ENCODE peak calls at places on chromosomes 3 and 15, in nine cellular contexts. One of them, this sample, is unnamed.

GRCh38 chr3:152060701-152061100 is 187.3 kb downstream of the SUCNR1 start:
- DNase-seq in mucosa of gallbladder: no peak
- DNase-seq in cardiac septum: no peak
- DNase-seq in B cell: no peak
- DNase-seq in KG1: no peak
- DNase-seq in OCI-LY7: no peak
- DNase-seq in WTC11: no peak
- DNase-seq in stimulated activated CD4-positive, alpha-beta T cell treated with anti-CD3 and anti-CD28 coated beads, TNF-alpha, amount 100 ng/mL, for 4 hours: no peak
- DNase-seq in caudate nucleus: no peak
- DNase-seq in this sample: no peak

GRCh38 chr3:64047214-64047613 is 23.9 kb upstream of the PSMD6 start:
- DNase-seq in mucosa of gallbladder: no peak
- DNase-seq in cardiac septum: no peak
- DNase-seq in B cell: no peak
- DNase-seq in KG1: no peak
- DNase-seq in OCI-LY7: no peak
- DNase-seq in WTC11: no peak
- DNase-seq in stimulated activated CD4-positive, alpha-beta T cell treated with anti-CD3 and anti-CD28 coated beads, TNF-alpha, amount 100 ng/mL, for 4 hours: no peak
- DNase-seq in caudate nucleus: no peak
- DNase-seq in this sample: no peak

GRCh38 chr3:159586587-159587202 is 401.9 kb upstream of the IL12A start:
- DNase-seq in mucosa of gallbladder: no peak
- DNase-seq in cardiac septum: no peak
- DNase-seq in B cell: no peak
- DNase-seq in KG1: no peak
- DNase-seq in OCI-LY7: no peak
- DNase-seq in WTC11: peak
- DNase-seq in stimulated activated CD4-positive, alpha-beta T cell treated with anti-CD3 and anti-CD28 coated beads, TNF-alpha, amount 100 ng/mL, for 4 hours: no peak
- DNase-seq in caudate nucleus: no peak
- DNase-seq in this sample: peak

GRCh38 chr3:129934234-129935123 is 40.0 kb upstream of the TRH start:
- DNase-seq in mucosa of gallbladder: peak
- DNase-seq in cardiac septum: no peak
- DNase-seq in B cell: no peak
- DNase-seq in KG1: peak
- DNase-seq in OCI-LY7: peak
- DNase-seq in WTC11: peak
- DNase-seq in stimulated activated CD4-positive, alpha-beta T cell treated with anti-CD3 and anti-CD28 coated beads, TNF-alpha, amount 100 ng/mL, for 4 hours: no peak
- DNase-seq in caudate nucleus: no peak
- DNase-seq in this sample: peak

GRCh38 chr3:190586631-190587000 is 72.7 kb downstream of the IL1RAP start:
- DNase-seq in mucosa of gallbladder: no peak
- DNase-seq in cardiac septum: no peak
- DNase-seq in B cell: peak
- DNase-seq in KG1: no peak
- DNase-seq in OCI-LY7: no peak
- DNase-seq in WTC11: no peak
- DNase-seq in stimulated activated CD4-positive, alpha-beta T cell treated with anti-CD3 and anti-CD28 coated beads, TNF-alpha, amount 100 ng/mL, for 4 hours: no peak
- DNase-seq in caudate nucleus: peak
- DNase-seq in this sample: peak

GRCh38 chr3:56222866-56223265 is 245.4 kb downstream of the ERC2 start:
- DNase-seq in mucosa of gallbladder: no peak
- DNase-seq in cardiac septum: no peak
- DNase-seq in B cell: no peak
- DNase-seq in KG1: no peak
- DNase-seq in OCI-LY7: no peak
- DNase-seq in WTC11: no peak
- DNase-seq in stimulated activated CD4-positive, alpha-beta T cell treated with anti-CD3 and anti-CD28 coated beads, TNF-alpha, amount 100 ng/mL, for 4 hours: no peak
- DNase-seq in caudate nucleus: peak
- DNase-seq in this sample: no peak

GRCh38 chr3:53718462-53718861 is 127.8 kb downstream of the CHDH start:
- DNase-seq in mucosa of gallbladder: no peak
- DNase-seq in cardiac septum: no peak
- DNase-seq in B cell: no peak
- DNase-seq in KG1: no peak
- DNase-seq in OCI-LY7: no peak
- DNase-seq in WTC11: no peak
- DNase-seq in stimulated activated CD4-positive, alpha-beta T cell treated with anti-CD3 and anti-CD28 coated beads, TNF-alpha, amount 100 ng/mL, for 4 hours: no peak
- DNase-seq in caudate nucleus: no peak
- DNase-seq in this sample: no peak

GRCh38 chr3:108430540-108430939 is 79.9 kb downstream of the MYH15 start:
- DNase-seq in mucosa of gallbladder: no peak
- DNase-seq in cardiac septum: no peak
- DNase-seq in B cell: no peak
- DNase-seq in KG1: no peak
- DNase-seq in OCI-LY7: no peak
- DNase-seq in WTC11: no peak
- DNase-seq in stimulated activated CD4-positive, alpha-beta T cell treated with anti-CD3 and anti-CD28 coated beads, TNF-alpha, amount 100 ng/mL, for 4 hours: no peak
- DNase-seq in caudate nucleus: no peak
- DNase-seq in this sample: no peak

GRCh38 chr3:66376568-66376967 is 124.3 kb downstream of the LRIG1 start:
- DNase-seq in mucosa of gallbladder: peak
- DNase-seq in cardiac septum: no peak
- DNase-seq in B cell: no peak
- DNase-seq in KG1: no peak
- DNase-seq in OCI-LY7: no peak
- DNase-seq in WTC11: no peak
- DNase-seq in stimulated activated CD4-positive, alpha-beta T cell treated with anti-CD3 and anti-CD28 coated beads, TNF-alpha, amount 100 ng/mL, for 4 hours: no peak
- DNase-seq in caudate nucleus: no peak
- DNase-seq in this sample: peak

GRCh38 chr15:42045211-42045615 is 24.4 kb upstream of the PLA2G4E start:
- DNase-seq in mucosa of gallbladder: no peak
- DNase-seq in cardiac septum: peak
- DNase-seq in B cell: no peak
- DNase-seq in KG1: no peak
- DNase-seq in OCI-LY7: no peak
- DNase-seq in WTC11: no peak
- DNase-seq in stimulated activated CD4-positive, alpha-beta T cell treated with anti-CD3 and anti-CD28 coated beads, TNF-alpha, amount 100 ng/mL, for 4 hours: no peak
- DNase-seq in caudate nucleus: no peak
- DNase-seq in this sample: no peak

GRCh38 chr15:64138542-64138941 is 13.0 kb upstream of the SNX22 start:
- DNase-seq in mucosa of gallbladder: no peak
- DNase-seq in cardiac septum: no peak
- DNase-seq in B cell: no peak
- DNase-seq in KG1: no peak
- DNase-seq in OCI-LY7: no peak
- DNase-seq in WTC11: no peak
- DNase-seq in stimulated activated CD4-positive, alpha-beta T cell treated with anti-CD3 and anti-CD28 coated beads, TNF-alpha, amount 100 ng/mL, for 4 hours: no peak
- DNase-seq in caudate nucleus: no peak
- DNase-seq in this sample: no peak

GRCh38 chr15:40160021-40160420 is 848 bp upstream of the BUB1B start:
- DNase-seq in mucosa of gallbladder: no peak
- DNase-seq in cardiac septum: no peak
- DNase-seq in B cell: no peak
- DNase-seq in KG1: no peak
- DNase-seq in OCI-LY7: no peak
- DNase-seq in WTC11: no peak
- DNase-seq in stimulated activated CD4-positive, alpha-beta T cell treated with anti-CD3 and anti-CD28 coated beads, TNF-alpha, amount 100 ng/mL, for 4 hours: no peak
- DNase-seq in caudate nucleus: no peak
- DNase-seq in this sample: no peak

GRCh38 chr15:63473007-63473748 is 31.2 kb upstream of the USP3 start:
- DNase-seq in mucosa of gallbladder: no peak
- DNase-seq in cardiac septum: peak
- DNase-seq in B cell: no peak
- DNase-seq in KG1: no peak
- DNase-seq in OCI-LY7: no peak
- DNase-seq in WTC11: no peak
- DNase-seq in stimulated activated CD4-positive, alpha-beta T cell treated with anti-CD3 and anti-CD28 coated beads, TNF-alpha, amount 100 ng/mL, for 4 hours: no peak
- DNase-seq in caudate nucleus: no peak
- DNase-seq in this sample: no peak

GRCh38 chr3:146065573-146066006 is 95.4 kb downstream of the PLOD2 start:
- DNase-seq in mucosa of gallbladder: peak
- DNase-seq in cardiac septum: no peak
- DNase-seq in B cell: no peak
- DNase-seq in KG1: peak
- DNase-seq in OCI-LY7: peak
- DNase-seq in WTC11: no peak
- DNase-seq in stimulated activated CD4-positive, alpha-beta T cell treated with anti-CD3 and anti-CD28 coated beads, TNF-alpha, amount 100 ng/mL, for 4 hours: no peak
- DNase-seq in caudate nucleus: no peak
- DNase-seq in this sample: peak

GRCh38 chr3:156307704-156308103 is 187.3 kb downstream of the KCNAB1 start:
- DNase-seq in mucosa of gallbladder: peak
- DNase-seq in cardiac septum: no peak
- DNase-seq in B cell: no peak
- DNase-seq in KG1: no peak
- DNase-seq in OCI-LY7: no peak
- DNase-seq in WTC11: no peak
- DNase-seq in stimulated activated CD4-positive, alpha-beta T cell treated with anti-CD3 and anti-CD28 coated beads, TNF-alpha, amount 100 ng/mL, for 4 hours: no peak
- DNase-seq in caudate nucleus: no peak
- DNase-seq in this sample: peak

GRCh38 chr15:42932833-42933515 is 12.4 kb upstream of the TTBK2 start:
- DNase-seq in mucosa of gallbladder: no peak
- DNase-seq in cardiac septum: no peak
- DNase-seq in B cell: no peak
- DNase-seq in KG1: no peak
- DNase-seq in OCI-LY7: no peak
- DNase-seq in WTC11: no peak
- DNase-seq in stimulated activated CD4-positive, alpha-beta T cell treated with anti-CD3 and anti-CD28 coated beads, TNF-alpha, amount 100 ng/mL, for 4 hours: no peak
- DNase-seq in caudate nucleus: no peak
- DNase-seq in this sample: no peak

GRCh38 chr3:182795383-182795782 is 2.1 kb downstream of the ATP11B start:
- DNase-seq in mucosa of gallbladder: peak
- DNase-seq in cardiac septum: no peak
- DNase-seq in B cell: peak
- DNase-seq in KG1: no peak
- DNase-seq in OCI-LY7: peak
- DNase-seq in WTC11: no peak
- DNase-seq in stimulated activated CD4-positive, alpha-beta T cell treated with anti-CD3 and anti-CD28 coated beads, TNF-alpha, amount 100 ng/mL, for 4 hours: no peak
- DNase-seq in caudate nucleus: no peak
- DNase-seq in this sample: no peak

GRCh38 chr15:77603616-77604406 is 28.9 kb downstream of the LINGO1 start:
- DNase-seq in mucosa of gallbladder: no peak
- DNase-seq in cardiac septum: no peak
- DNase-seq in B cell: no peak
- DNase-seq in KG1: no peak
- DNase-seq in OCI-LY7: no peak
- DNase-seq in WTC11: no peak
- DNase-seq in stimulated activated CD4-positive, alpha-beta T cell treated with anti-CD3 and anti-CD28 coated beads, TNF-alpha, amount 100 ng/mL, for 4 hours: no peak
- DNase-seq in caudate nucleus: no peak
- DNase-seq in this sample: no peak

GRCh38 chr3:175214210-175214609 is 355.1 kb downstream of the NAALADL2 start:
- DNase-seq in mucosa of gallbladder: no peak
- DNase-seq in cardiac septum: no peak
- DNase-seq in B cell: no peak
- DNase-seq in KG1: no peak
- DNase-seq in OCI-LY7: no peak
- DNase-seq in WTC11: no peak
- DNase-seq in stimulated activated CD4-positive, alpha-beta T cell treated with anti-CD3 and anti-CD28 coated beads, TNF-alpha, amount 100 ng/mL, for 4 hours: no peak
- DNase-seq in caudate nucleus: no peak
- DNase-seq in this sample: no peak

GRCh38 chr15:92059036-92059970 is 205.8 kb downstream of the SLCO3A1 start:
- DNase-seq in mucosa of gallbladder: no peak
- DNase-seq in cardiac septum: no peak
- DNase-seq in B cell: no peak
- DNase-seq in KG1: no peak
- DNase-seq in OCI-LY7: no peak
- DNase-seq in WTC11: no peak
- DNase-seq in stimulated activated CD4-positive, alpha-beta T cell treated with anti-CD3 and anti-CD28 coated beads, TNF-alpha, amount 100 ng/mL, for 4 hours: no peak
- DNase-seq in caudate nucleus: no peak
- DNase-seq in this sample: no peak

GRCh38 chr3:71215351-71215750 is 368.2 kb downstream of the FOXP1 start:
- DNase-seq in mucosa of gallbladder: no peak
- DNase-seq in cardiac septum: no peak
- DNase-seq in B cell: no peak
- DNase-seq in KG1: no peak
- DNase-seq in OCI-LY7: no peak
- DNase-seq in WTC11: no peak
- DNase-seq in stimulated activated CD4-positive, alpha-beta T cell treated with anti-CD3 and anti-CD28 coated beads, TNF-alpha, amount 100 ng/mL, for 4 hours: no peak
- DNase-seq in caudate nucleus: no peak
- DNase-seq in this sample: no peak

GRCh38 chr3:147807773-147808172 is 398.6 kb downstream of the ZIC1 start:
- DNase-seq in mucosa of gallbladder: no peak
- DNase-seq in cardiac septum: no peak
- DNase-seq in B cell: no peak
- DNase-seq in KG1: no peak
- DNase-seq in OCI-LY7: no peak
- DNase-seq in WTC11: no peak
- DNase-seq in stimulated activated CD4-positive, alpha-beta T cell treated with anti-CD3 and anti-CD28 coated beads, TNF-alpha, amount 100 ng/mL, for 4 hours: no peak
- DNase-seq in caudate nucleus: no peak
- DNase-seq in this sample: no peak

GRCh38 chr3:113654310-113654709 is 42.1 kb downstream of the USF3 start:
- DNase-seq in mucosa of gallbladder: no peak
- DNase-seq in cardiac septum: no peak
- DNase-seq in B cell: no peak
- DNase-seq in KG1: no peak
- DNase-seq in OCI-LY7: no peak
- DNase-seq in WTC11: no peak
- DNase-seq in stimulated activated CD4-positive, alpha-beta T cell treated with anti-CD3 and anti-CD28 coated beads, TNF-alpha, amount 100 ng/mL, for 4 hours: no peak
- DNase-seq in caudate nucleus: no peak
- DNase-seq in this sample: no peak